ENCODE peak calls at places on chromosomes 16 and 17, in ten cellular contexts. One of them, this sample, is unnamed. For H3K4me1, the result is how much of the 10 kb centered on the place peaks cover.

GRCh38 chr17:55161935-55162555 is 102.7 kb upstream of the HLF start:
- DNase-seq in body of pancreas: no peak
- DNase-seq in PC-3: peak
- DNase-seq in prostate gland: no peak
- DNase-seq in A549: peak
- DNase-seq in effector memory CD4-positive, alpha-beta T cell: no peak
- DNase-seq in H9: no peak
- DNase-seq in SJCRH30: peak
- DNase-seq in heart right ventricle: no peak
- DNase-seq in adipocyte: peak
- DNase-seq in this sample: no peak

GRCh38 chr17:28160610-28161009 is 118.1 kb downstream of the NLK start:
- DNase-seq in body of pancreas: no peak
- DNase-seq in PC-3: no peak
- DNase-seq in prostate gland: no peak
- DNase-seq in A549: no peak
- DNase-seq in effector memory CD4-positive, alpha-beta T cell: no peak
- DNase-seq in H9: no peak
- DNase-seq in SJCRH30: no peak
- DNase-seq in heart right ventricle: no peak
- DNase-seq in adipocyte: no peak
- DNase-seq in this sample: no peak

GRCh38 chr17:882827-883585 is 96.6 kb downstream of the NXN start:
- DNase-seq in body of pancreas: peak
- DNase-seq in PC-3: no peak
- DNase-seq in prostate gland: peak
- DNase-seq in A549: no peak
- DNase-seq in effector memory CD4-positive, alpha-beta T cell: no peak
- DNase-seq in H9: peak
- DNase-seq in SJCRH30: peak
- DNase-seq in heart right ventricle: peak
- DNase-seq in adipocyte: peak
- DNase-seq in this sample: no peak

GRCh38 chr16:82655315-82655714 is 28.5 kb downstream of the CDH13 start:
- DNase-seq in body of pancreas: peak
- DNase-seq in PC-3: no peak
- DNase-seq in prostate gland: no peak
- DNase-seq in A549: no peak
- DNase-seq in effector memory CD4-positive, alpha-beta T cell: peak
- DNase-seq in H9: no peak
- DNase-seq in SJCRH30: peak
- DNase-seq in heart right ventricle: peak
- DNase-seq in adipocyte: peak
- DNase-seq in this sample: peak

GRCh38 chr17:48051706-48052486 is 3.7 kb downstream of the NFE2L1 start:
- DNase-seq in body of pancreas: peak
- DNase-seq in PC-3: no peak
- DNase-seq in prostate gland: peak
- DNase-seq in A549: no peak
- DNase-seq in effector memory CD4-positive, alpha-beta T cell: no peak
- DNase-seq in H9: no peak
- DNase-seq in SJCRH30: peak
- DNase-seq in heart right ventricle: peak
- DNase-seq in adipocyte: peak
- DNase-seq in this sample: no peak

GRCh38 chr17:8420041-8420934 is 15.4 kb upstream of the NDEL1 start:
- DNase-seq in body of pancreas: peak
- DNase-seq in PC-3: peak
- DNase-seq in prostate gland: no peak
- DNase-seq in A549: no peak
- DNase-seq in effector memory CD4-positive, alpha-beta T cell: no peak
- DNase-seq in H9: no peak
- DNase-seq in SJCRH30: no peak
- DNase-seq in heart right ventricle: peak
- DNase-seq in adipocyte: no peak
- DNase-seq in this sample: no peak

GRCh38 chr16:29198731-29199521 is 207.6 kb downstream of the NPIPB11 start:
- DNase-seq in body of pancreas: no peak
- DNase-seq in PC-3: no peak
- DNase-seq in prostate gland: no peak
- DNase-seq in A549: no peak
- DNase-seq in effector memory CD4-positive, alpha-beta T cell: no peak
- DNase-seq in H9: peak
- DNase-seq in SJCRH30: no peak
- DNase-seq in heart right ventricle: no peak
- DNase-seq in adipocyte: no peak
- DNase-seq in this sample: no peak

GRCh38 chr17:33452797-33453196 is 159.7 kb upstream of the ASIC2 start:
- DNase-seq in body of pancreas: no peak
- DNase-seq in PC-3: no peak
- DNase-seq in prostate gland: no peak
- DNase-seq in A549: no peak
- DNase-seq in effector memory CD4-positive, alpha-beta T cell: no peak
- DNase-seq in H9: peak
- DNase-seq in SJCRH30: no peak
- DNase-seq in heart right ventricle: no peak
- DNase-seq in adipocyte: no peak
- DNase-seq in this sample: no peak

GRCh38 chr17:6721744-6722143 is 8.6 kb upstream of the SLC13A5 start:
- DNase-seq in body of pancreas: no peak
- DNase-seq in PC-3: no peak
- DNase-seq in prostate gland: no peak
- DNase-seq in A549: no peak
- DNase-seq in effector memory CD4-positive, alpha-beta T cell: no peak
- DNase-seq in H9: no peak
- DNase-seq in SJCRH30: no peak
- DNase-seq in heart right ventricle: no peak
- DNase-seq in adipocyte: no peak
- DNase-seq in this sample: no peak

GRCh38 chr17:29346462-29346861 is 43.7 kb upstream of the TAOK1 start:
- DNase-seq in body of pancreas: no peak
- DNase-seq in PC-3: no peak
- DNase-seq in prostate gland: no peak
- DNase-seq in A549: no peak
- DNase-seq in effector memory CD4-positive, alpha-beta T cell: no peak
- DNase-seq in H9: no peak
- DNase-seq in SJCRH30: no peak
- DNase-seq in heart right ventricle: no peak
- DNase-seq in adipocyte: no peak
- DNase-seq in this sample: no peak

GRCh38 chr17:33019161-33019560 is 27.5 kb downstream of the SPACA3 start:
- DNase-seq in body of pancreas: no peak
- DNase-seq in PC-3: no peak
- DNase-seq in prostate gland: no peak
- DNase-seq in A549: no peak
- DNase-seq in effector memory CD4-positive, alpha-beta T cell: no peak
- DNase-seq in H9: peak
- DNase-seq in SJCRH30: no peak
- DNase-seq in heart right ventricle: no peak
- DNase-seq in adipocyte: no peak
- DNase-seq in this sample: no peak

GRCh38 chr16:12500771-12501170 is 302.9 kb downstream of the CPPED1 start:
- DNase-seq in body of pancreas: no peak
- DNase-seq in PC-3: peak
- DNase-seq in prostate gland: no peak
- DNase-seq in A549: no peak
- DNase-seq in effector memory CD4-positive, alpha-beta T cell: no peak
- DNase-seq in H9: no peak
- DNase-seq in SJCRH30: no peak
- DNase-seq in heart right ventricle: no peak
- DNase-seq in adipocyte: no peak
- DNase-seq in this sample: no peak

GRCh38 chr17:81422776-81423697 is 27.8 kb downstream of the BAHCC1 start:
- DNase-seq in body of pancreas: peak
- DNase-seq in PC-3: peak
- DNase-seq in prostate gland: peak
- DNase-seq in A549: peak
- DNase-seq in effector memory CD4-positive, alpha-beta T cell: no peak
- DNase-seq in H9: peak
- DNase-seq in SJCRH30: peak
- DNase-seq in heart right ventricle: peak
- DNase-seq in adipocyte: peak
- DNase-seq in this sample: no peak

GRCh38 chr17:30091771-30092170 is 24.8 kb upstream of the NSRP1 start:
- DNase-seq in body of pancreas: no peak
- DNase-seq in PC-3: peak
- DNase-seq in prostate gland: no peak
- DNase-seq in A549: no peak
- DNase-seq in effector memory CD4-positive, alpha-beta T cell: no peak
- DNase-seq in H9: no peak
- DNase-seq in SJCRH30: no peak
- DNase-seq in heart right ventricle: no peak
- DNase-seq in adipocyte: peak
- DNase-seq in this sample: no peak

GRCh38 chr16:57304169-57305061 is 19.9 kb upstream of the PLLP start:
- DNase-seq in body of pancreas: peak
- DNase-seq in PC-3: peak
- DNase-seq in prostate gland: no peak
- DNase-seq in A549: peak
- DNase-seq in effector memory CD4-positive, alpha-beta T cell: no peak
- DNase-seq in H9: no peak
- DNase-seq in SJCRH30: peak
- DNase-seq in heart right ventricle: peak
- DNase-seq in adipocyte: peak
- DNase-seq in this sample: no peak

GRCh38 chr16:76573281-76573680 is 296.1 kb downstream of the CNTNAP4 start:
- DNase-seq in body of pancreas: no peak
- DNase-seq in PC-3: no peak
- DNase-seq in prostate gland: no peak
- DNase-seq in A549: no peak
- DNase-seq in effector memory CD4-positive, alpha-beta T cell: no peak
- DNase-seq in H9: no peak
- DNase-seq in SJCRH30: no peak
- DNase-seq in heart right ventricle: no peak
- DNase-seq in adipocyte: no peak
- DNase-seq in this sample: no peak

DNA sequence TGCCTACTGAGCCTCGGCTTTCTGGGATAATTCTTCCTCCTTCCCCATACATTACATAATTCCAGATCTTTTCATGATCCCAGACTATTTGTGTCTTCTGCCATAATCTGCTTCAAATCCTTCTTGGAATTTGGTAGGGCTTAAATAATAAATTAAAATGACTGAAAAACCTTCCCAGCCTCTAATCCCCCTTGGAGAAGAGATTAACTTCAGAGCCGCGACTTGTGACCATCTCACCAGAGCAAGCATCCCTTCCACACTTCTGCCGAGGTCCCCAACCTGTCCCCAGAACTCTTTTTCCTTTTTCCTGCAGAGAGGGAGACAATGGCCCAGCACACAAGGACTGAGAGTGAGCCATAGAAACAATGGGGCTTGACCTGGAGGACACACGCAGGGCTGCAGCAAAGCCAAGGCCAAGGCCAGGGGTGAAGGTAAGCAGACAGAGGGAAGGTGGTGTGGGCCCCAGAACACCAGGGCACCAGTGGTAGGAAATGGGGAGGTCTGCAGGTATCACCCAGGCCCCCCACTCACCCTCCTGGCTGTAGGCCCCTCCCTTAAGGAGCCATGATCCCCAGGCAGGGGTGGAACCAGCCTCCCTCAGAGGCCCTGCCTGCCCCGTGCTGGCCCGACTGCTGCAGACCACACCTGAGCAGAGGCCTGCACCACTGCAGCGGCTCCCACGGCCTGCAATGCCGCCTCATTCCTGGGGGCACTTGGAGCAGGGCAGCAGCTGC is 9.6 kb upstream of the BCAR1 start:
- DNase-seq in body of pancreas: no peak
- DNase-seq in PC-3: no peak
- DNase-seq in prostate gland: no peak
- DNase-seq in A549: no peak
- DNase-seq in effector memory CD4-positive, alpha-beta T cell: no peak
- DNase-seq in H9: peak
- DNase-seq in SJCRH30: no peak
- DNase-seq in heart right ventricle: no peak
- DNase-seq in adipocyte: no peak
- DNase-seq in this sample: no peak
- H3K4me1 ChIP-seq in body of pancreas: half or more
- H3K4me1 ChIP-seq in PC-3: under half
- H3K4me1 ChIP-seq in prostate gland: under half
- H3K4me1 ChIP-seq in A549: half or more
- H3K4me1 ChIP-seq in effector memory CD4-positive, alpha-beta T cell: under half
- H3K4me1 ChIP-seq in H9: under half
- H3K4me1 ChIP-seq in SJCRH30: under half
- H3K4me1 ChIP-seq in heart right ventricle: half or more
- H3K4me1 ChIP-seq in adipocyte: half or more
- H3K4me1 ChIP-seq in this sample: under half

DNA sequence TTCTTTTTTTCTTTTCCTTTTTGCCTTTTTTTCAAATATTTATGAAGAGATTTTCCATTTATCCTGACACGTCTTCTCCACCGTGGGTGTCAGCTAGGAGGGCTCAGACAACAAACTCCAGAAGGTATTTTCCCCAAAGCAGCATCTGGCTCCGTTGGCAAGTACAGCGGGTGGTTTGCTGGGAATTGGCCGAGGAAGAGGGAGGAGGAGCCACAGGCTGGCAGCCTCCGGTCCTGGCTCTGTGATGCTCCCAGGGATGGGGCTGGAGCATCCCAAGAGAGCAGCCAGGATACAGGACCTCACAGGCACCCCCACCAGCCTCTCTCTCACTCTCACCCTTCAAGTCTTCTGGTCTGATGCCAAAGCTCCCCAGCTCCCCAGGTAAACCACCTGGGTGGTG is 10.8 kb upstream of the CACNG4 start:
- DNase-seq in body of pancreas: no peak
- DNase-seq in PC-3: no peak
- DNase-seq in prostate gland: peak
- DNase-seq in A549: no peak
- DNase-seq in effector memory CD4-positive, alpha-beta T cell: no peak
- DNase-seq in H9: no peak
- DNase-seq in SJCRH30: no peak
- DNase-seq in heart right ventricle: no peak
- DNase-seq in adipocyte: no peak
- DNase-seq in this sample: no peak
- H3K4me1 ChIP-seq in body of pancreas: under half
- H3K4me1 ChIP-seq in PC-3: half or more
- H3K4me1 ChIP-seq in prostate gland: under half
- H3K4me1 ChIP-seq in A549: under half
- H3K4me1 ChIP-seq in effector memory CD4-positive, alpha-beta T cell: under half
- H3K4me1 ChIP-seq in H9: under half
- H3K4me1 ChIP-seq in SJCRH30: under half
- H3K4me1 ChIP-seq in heart right ventricle: under half
- H3K4me1 ChIP-seq in adipocyte: under half
- H3K4me1 ChIP-seq in this sample: under half

GRCh38 chr17:38870259-38871165 is 654 bp downstream of the LASP1 start:
- DNase-seq in body of pancreas: peak
- DNase-seq in PC-3: peak
- DNase-seq in prostate gland: peak
- DNase-seq in A549: peak
- DNase-seq in effector memory CD4-positive, alpha-beta T cell: peak
- DNase-seq in H9: peak
- DNase-seq in SJCRH30: peak
- DNase-seq in heart right ventricle: peak
- DNase-seq in adipocyte: peak
- DNase-seq in this sample: peak
- H3K4me1 ChIP-seq in body of pancreas: half or more
- H3K4me1 ChIP-seq in PC-3: under half
- H3K4me1 ChIP-seq in prostate gland: under half
- H3K4me1 ChIP-seq in A549: under half
- H3K4me1 ChIP-seq in effector memory CD4-positive, alpha-beta T cell: under half
- H3K4me1 ChIP-seq in H9: under half
- H3K4me1 ChIP-seq in SJCRH30: under half
- H3K4me1 ChIP-seq in heart right ventricle: half or more
- H3K4me1 ChIP-seq in adipocyte: half or more
- H3K4me1 ChIP-seq in this sample: half or more

GRCh38 chr17:72514888-72515287 is 394.1 kb downstream of the SOX9 start:
- DNase-seq in body of pancreas: peak
- DNase-seq in PC-3: peak
- DNase-seq in prostate gland: no peak
- DNase-seq in A549: no peak
- DNase-seq in effector memory CD4-positive, alpha-beta T cell: no peak
- DNase-seq in H9: no peak
- DNase-seq in SJCRH30: no peak
- DNase-seq in heart right ventricle: peak
- DNase-seq in adipocyte: peak
- DNase-seq in this sample: no peak
- H3K4me1 ChIP-seq in body of pancreas: half or more
- H3K4me1 ChIP-seq in PC-3: under half
- H3K4me1 ChIP-seq in prostate gland: under half
- H3K4me1 ChIP-seq in A549: half or more
- H3K4me1 ChIP-seq in effector memory CD4-positive, alpha-beta T cell: under half
- H3K4me1 ChIP-seq in H9: under half
- H3K4me1 ChIP-seq in SJCRH30: under half
- H3K4me1 ChIP-seq in heart right ventricle: under half
- H3K4me1 ChIP-seq in adipocyte: under half
- H3K4me1 ChIP-seq in this sample: under half